ENCODE peak calls at places on chromosomes 1 and 21, in eight cellular contexts. E is GM20000, K is AG10803, S is PC-3, Y is endothelial cell, M is fibroblast of pulmonary artery, I is astrocyte of the spinal cord, F is A549. B is an unnamed sample.

GRCh38 chr1:93629101-93630059 is 52.3 kb downstream of the BCAR3 start:
- DNase-seq in Y (peak), F (peak), K (peak), S (peak), E (peak), M (peak), I (peak), B (peak)

GRCh38 chr1:22830131-22830566 is 119.5 kb downstream of the EPHB2 start:
- DNase-seq in F (no peak), I (no peak), Y (no peak), K (no peak), S (no peak), E (no peak), M (no peak), B (peak)

GRCh38 chr1:184982002-184982954 is 8.0 kb upstream of the NIBAN1 start:
- DNase-seq in E (peak), S (peak), Y (peak), F (peak), K (peak), M (peak), I (peak), B (peak)

GRCh38 chr1:209884665-209885117 is 53.3 kb upstream of the SYT14 start:
- DNase-seq in K (peak), M (peak), E (no peak), Y (no peak), I (peak), S (peak), F (peak), B (peak)

GRCh38 chr1:199404191-199404590 is 623.3 kb upstream of the NR5A2 start:
- DNase-seq in F (no peak), E (no peak), S (no peak), M (no peak), Y (no peak), K (peak), I (peak), B (peak)

GRCh38 chr1:84571150-84571535 is 3.1 kb downstream of the CTBS start:
- DNase-seq in M (peak), S (peak), I (peak), Y (no peak), E (no peak), F (no peak), K (no peak), B (peak)

GRCh38 chr21:37455504-37455911 is 88.9 kb downstream of the DYRK1A start:
- DNase-seq in K (no peak), E (no peak), I (no peak), M (peak), F (no peak), S (no peak), Y (no peak), B (no peak)

GRCh38 chr1:26856604-26857469 is 6.1 kb upstream of the SFN start:
- DNase-seq in M (no peak), E (no peak), I (no peak), F (no peak), S (no peak), Y (no peak), K (no peak), B (peak)

GRCh38 chr1:197725975-197726374 is 49.3 kb downstream of the DENND1B start:
- DNase-seq in E (no peak), S (no peak), F (no peak), I (no peak), K (no peak), Y (no peak), M (no peak), B (no peak)

GRCh38 chr1:10754571-10755329 is 41.7 kb downstream of the CASZ1 start:
- DNase-seq in I (no peak), S (no peak), F (no peak), K (peak), Y (no peak), E (no peak), M (no peak), B (no peak)

GRCh38 chr21:39006653-39007417 is 176.4 kb downstream of the PSMG1 start:
- DNase-seq in M (peak), I (peak), Y (no peak), K (no peak), S (no peak), F (no peak), E (no peak), B (peak)

GRCh38 chr21:25903599-25903998 is 168.8 kb downstream of the GABPA start:
- DNase-seq in K (no peak), F (no peak), I (no peak), Y (no peak), S (no peak), E (peak), M (no peak), B (no peak)

GRCh38 chr1:33097762-33098161 is 16.8 kb downstream of the AZIN2 start:
- DNase-seq in S (no peak), M (no peak), I (no peak), Y (no peak), E (no peak), K (no peak), F (no peak), B (no peak)

GRCh38 chr1:33096358-33097005 is 15.5 kb downstream of the AZIN2 start:
- DNase-seq in F (no peak), S (no peak), K (no peak), E (no peak), Y (no peak), M (peak), I (peak), B (no peak)

GRCh38 chr1:33097137-33097611 is 16.2 kb downstream of the AZIN2 start:
- DNase-seq in Y (no peak), I (no peak), F (no peak), E (no peak), M (peak), S (no peak), K (no peak), B (peak)

GRCh38 chr1:33098371-33098770 is 17.4 kb downstream of the AZIN2 start:
- DNase-seq in I (peak), K (peak), E (no peak), Y (no peak), M (no peak), S (no peak), F (no peak), B (no peak)

DNA sequence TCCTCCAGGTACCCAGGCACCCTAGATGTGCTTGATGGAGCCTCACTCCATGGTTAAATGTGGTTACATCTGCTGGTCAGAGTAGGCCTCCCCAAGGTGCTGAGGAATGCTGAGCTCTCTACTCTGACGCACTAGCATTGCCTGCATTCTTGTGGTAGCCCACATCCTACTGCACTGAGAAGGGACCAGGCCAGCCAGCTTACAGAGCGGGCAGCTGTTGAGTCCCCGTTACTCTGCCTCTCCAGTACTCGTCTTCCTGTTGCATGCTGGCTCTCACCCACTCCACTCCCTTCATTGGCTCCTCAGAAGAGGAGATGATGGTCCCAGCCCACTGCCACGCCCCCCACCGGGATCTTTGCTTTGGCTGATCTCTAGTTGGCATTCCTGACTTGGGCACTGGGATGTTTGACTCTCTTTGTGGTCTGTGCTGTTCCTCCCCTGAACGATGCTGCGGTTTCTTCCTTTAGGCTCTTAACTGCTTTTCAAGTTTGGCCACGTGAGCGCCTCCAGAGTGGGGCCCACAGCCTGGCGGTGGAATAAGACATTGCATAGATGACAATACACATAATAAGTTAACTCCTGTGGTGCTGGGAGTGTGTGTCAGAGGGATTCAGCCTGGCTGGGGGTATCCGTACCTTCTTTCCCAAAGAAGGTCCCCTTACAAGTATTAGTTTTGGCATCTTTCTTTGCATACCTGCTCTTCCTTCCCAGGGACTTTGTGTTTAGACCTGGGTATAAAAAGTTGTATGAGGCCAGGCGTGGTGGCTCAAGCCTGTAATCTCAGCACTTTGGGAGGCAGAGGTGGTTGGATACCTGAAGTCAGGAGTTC is 18.6 kb downstream of the AZIN2 start:
- DNase-seq in E (peak), Y (no peak), K (peak), M (peak), S (peak), F (no peak), I (peak), B (peak)
- TF ChIP-seq CTCF in E (no peak), Y (no peak), K (peak), M (peak), S (peak), F (no peak), I (peak), B (peak)

GRCh38 chr1:203650012-203650836 is 23.6 kb downstream of the ATP2B4 start:
- DNase-seq in I (peak), F (no peak), Y (peak), K (no peak), E (peak), M (no peak), S (peak), B (peak)
- TF ChIP-seq CTCF in I (no peak), F (no peak), Y (no peak), K (no peak), E (no peak), M (no peak), S (no peak), B (no peak)

GRCh38 chr1:40595623-40596022 is 64.2 kb downstream of the ZNF684 start:
- DNase-seq in E (no peak), M (no peak), S (no peak), Y (no peak), I (no peak), F (no peak), K (no peak), B (no peak)
- TF ChIP-seq CTCF in E (no peak), M (no peak), S (no peak), Y (no peak), I (no peak), F (no peak), K (no peak), B (no peak)

GRCh38 chr1:178052650-178053461 is 41.0 kb upstream of the RASAL2 start:
- DNase-seq in Y (peak), K (peak), M (no peak), E (no peak), I (peak), S (no peak), F (no peak), B (peak)

GRCh38 chr1:178057131-178057765 is 36.7 kb upstream of the RASAL2 start:
- DNase-seq in K (no peak), M (no peak), Y (no peak), F (no peak), I (peak), E (no peak), S (no peak), B (no peak)

GRCh38 chr1:178055779-178056471 is 38.0 kb upstream of the RASAL2 start:
- DNase-seq in I (no peak), Y (no peak), S (peak), E (peak), K (no peak), F (peak), M (no peak), B (peak)

GRCh38 chr1:178057863-178058576 is 35.9 kb upstream of the RASAL2 start:
- DNase-seq in I (peak), E (no peak), F (no peak), M (peak), Y (peak), S (no peak), K (peak), B (peak)

GRCh38 chr1:178055093-178055492 is 38.8 kb upstream of the RASAL2 start:
- DNase-seq in S (peak), M (no peak), K (peak), F (peak), E (no peak), Y (peak), I (no peak), B (peak)
- TF ChIP-seq CTCF in S (peak), M (no peak), K (peak), F (peak), E (peak), Y (no peak), I (peak), B (peak)

GRCh38 chr1:43970911-43971310 is 1.1 kb downstream of the DPH2 start:
- DNase-seq in E (no peak), F (no peak), Y (no peak), M (no peak), K (no peak), S (no peak), I (no peak), B (no peak)

GRCh38 chr1:43968348-43968948 is 1.4 kb upstream of the DPH2 start:
- DNase-seq in S (peak), F (no peak), K (no peak), E (no peak), Y (peak), I (no peak), M (peak), B (no peak)

GRCh38 chr1:43970502-43970901 is 692 bp downstream of the DPH2 start:
- DNase-seq in F (no peak), Y (no peak), K (no peak), I (no peak), S (no peak), E (no peak), M (no peak), B (no peak)

GRCh38 chr1:43969416-43969745 is 429 bp upstream of the DPH2 start:
- DNase-seq in S (no peak), K (no peak), Y (no peak), F (no peak), M (no peak), I (no peak), E (no peak), B (no peak)

DNA sequence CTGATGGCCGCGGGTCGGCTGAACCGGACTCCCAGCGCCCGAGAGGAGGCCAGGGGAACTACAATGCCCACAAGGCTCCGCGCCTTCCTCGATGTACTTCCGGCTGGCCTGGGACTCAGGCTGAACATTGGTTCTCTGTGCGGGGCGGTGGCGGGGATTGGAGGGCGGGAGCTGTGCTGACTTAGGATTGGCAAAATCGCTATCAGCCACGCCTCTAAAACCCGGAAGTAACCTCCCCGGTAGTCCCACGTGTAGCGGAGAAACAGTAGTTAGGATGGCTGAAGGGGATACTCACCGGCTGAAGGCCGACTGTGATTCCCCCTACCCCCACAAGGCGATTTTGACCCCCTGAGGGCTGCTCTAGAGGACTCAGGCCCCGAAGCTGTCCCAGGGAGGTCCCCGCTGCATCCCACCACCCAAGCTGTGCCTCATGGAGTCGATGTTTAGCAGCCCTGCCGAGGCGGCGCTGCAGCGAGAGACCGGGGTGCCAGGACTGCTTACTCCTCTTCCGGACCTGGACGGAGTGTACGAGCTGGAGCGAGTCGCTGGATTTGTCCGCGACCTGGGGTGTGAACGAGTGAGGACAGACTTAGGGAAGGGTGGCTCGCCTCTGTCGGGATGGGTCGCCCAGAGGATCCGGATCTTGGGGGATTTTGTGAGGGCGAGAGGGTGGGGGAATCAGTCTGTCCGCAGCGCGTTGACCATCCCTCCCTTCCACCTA is at the start of gene DPH2:
- DNase-seq in S (peak), Y (peak), I (peak), F (peak), K (peak), M (peak), E (peak), B (peak)
- TF ChIP-seq CTCF in S (peak), Y (peak), I (no peak), F (no peak), K (peak), M (no peak), E (no peak), B (no peak)

B was measured in bronchial epithelial cell.